ENCODE peak calls at places on chromosomes 4 and X, in six cellular contexts. W is endodermal cell, M is PC-3, L is T-helper 22 cell, Y is GM23248, P is ovary. O is an unnamed sample.

GRCh38 chrX:101417981-101418841 is 10.2 kb downstream of the HNRNPH2 start:
- DNase-seq in L (peak; percentile 9), W (peak; percentile 88), M (no peak), Y (peak; percentile 50), P (peak; percentile 60), O (no peak)

GRCh38 chr4:38531126-38531737 is 132.8 kb upstream of the KLF3 start:
- DNase-seq in L (no peak), Y (no peak), M (no peak), W (no peak), P (no peak), O (no peak)

GRCh38 chr4:144645102-144645469 is 870 bp upstream of the HHIP start:
- DNase-seq in W (no peak), P (peak; percentile 12), M (no peak), L (no peak), Y (no peak), O (no peak)

GRCh38 chr4:40316782-40317635 is 18.1 kb upstream of the CHRNA9 start:
- DNase-seq in Y (peak; percentile 96), M (peak; percentile 82), L (peak; percentile 28), P (peak; percentile 52), W (peak; percentile 90), O (peak; percentile 90)

GRCh38 chrX:46554942-46555341 is 9.7 kb upstream of the ZNF674 start:
- DNase-seq in P (no peak), W (no peak), Y (peak; percentile 62), M (peak; percentile 63), L (no peak), O (peak; percentile 47)

GRCh38 chrX:133859860-133860259 is 125.5 kb downstream of the GPC3 start:
- DNase-seq in L (no peak), M (no peak), Y (peak; percentile 39), P (no peak), W (no peak), O (peak; percentile 18)

GRCh38 chr4:183229397-183229796 is 90.7 kb downstream of the CLDN22 start:
- DNase-seq in L (no peak), M (peak; percentile 30), Y (peak; percentile 32), P (no peak), W (no peak), O (peak; percentile 49)

GRCh38 chrX:132860200-132860599 is 98.2 kb downstream of the HS6ST2 start:
- DNase-seq in P (no peak), M (no peak), W (no peak), L (no peak), Y (no peak), O (no peak)

GRCh38 chr4:42906906-42907774 is 14.6 kb downstream of the GRXCR1 start:
- DNase-seq in W (no peak), L (no peak), M (peak; percentile 64), Y (peak; percentile 6), P (no peak), O (peak; percentile 46)

GRCh38 chrX:46444011-46444410 is 101.2 kb downstream of the ZNF674 start:
- DNase-seq in Y (peak; percentile 86), W (peak; percentile 50), P (no peak), L (no peak), M (peak; percentile 85), O (peak; percentile 66)

GRCh38 chr4:26227827-26228226 is 93.0 kb upstream of the RBPJ start:
- DNase-seq in W (no peak), P (no peak), L (no peak), M (no peak), Y (no peak), O (no peak)